ENCODE peak calls at places on chromosomes 16 and 17, in ten cellular contexts. One of them, this sample, is unnamed.

GRCh38 chr16:88941051-88941932 is 35.7 kb downstream of the CBFA2T3 start:
- DNase-seq in effector memory CD4-positive, alpha-beta T cell: no peak
- DNase-seq in A549: no peak
- DNase-seq in uterus: no peak
- DNase-seq in cardiac muscle cell: no peak
- DNase-seq in endothelial cell of umbilical vein: no peak
- DNase-seq in fibroblast of lung: no peak
- DNase-seq in left ventricle myocardium inferior: peak; percentile 66
- DNase-seq in OCI-LY7: peak; percentile 43
- DNase-seq in SJSA1: no peak
- DNase-seq in this sample: peak; percentile 78

GRCh38 chr17:44628234-44629188 is 27.8 kb upstream of the MEIOC start:
- DNase-seq in left ventricle myocardium inferior: peak; percentile 23
- DNase-seq in SJSA1: no peak
- DNase-seq in cardiac muscle cell: peak; percentile 69
- DNase-seq in A549: no peak
- DNase-seq in uterus: no peak
- DNase-seq in fibroblast of lung: peak; percentile 40
- DNase-seq in endothelial cell of umbilical vein: peak; percentile 20
- DNase-seq in OCI-LY7: peak; percentile 82
- DNase-seq in effector memory CD4-positive, alpha-beta T cell: no peak
- DNase-seq in this sample: peak; percentile 83

GRCh38 chr17:67285360-67285759 is 40.4 kb upstream of the HELZ start:
- DNase-seq in uterus: no peak
- DNase-seq in OCI-LY7: no peak
- DNase-seq in SJSA1: no peak
- DNase-seq in A549: no peak
- DNase-seq in fibroblast of lung: peak; percentile 3
- DNase-seq in left ventricle myocardium inferior: no peak
- DNase-seq in endothelial cell of umbilical vein: no peak
- DNase-seq in effector memory CD4-positive, alpha-beta T cell: no peak
- DNase-seq in cardiac muscle cell: no peak
- DNase-seq in this sample: no peak

GRCh38 chr16:1310832-1311200 is 1.4 kb downstream of the UBE2I start:
- DNase-seq in fibroblast of lung: no peak
- DNase-seq in effector memory CD4-positive, alpha-beta T cell: no peak
- DNase-seq in endothelial cell of umbilical vein: peak; percentile 29
- DNase-seq in SJSA1: no peak
- DNase-seq in left ventricle myocardium inferior: no peak
- DNase-seq in OCI-LY7: peak; percentile 71
- DNase-seq in cardiac muscle cell: no peak
- DNase-seq in A549: no peak
- DNase-seq in uterus: no peak
- DNase-seq in this sample: no peak

GRCh38 chr16:54446639-54447038 is 160.1 kb upstream of the IRX3 start:
- DNase-seq in fibroblast of lung: peak; percentile 96
- DNase-seq in A549: peak; percentile 5
- DNase-seq in endothelial cell of umbilical vein: no peak
- DNase-seq in left ventricle myocardium inferior: peak; percentile 61
- DNase-seq in SJSA1: peak; percentile 55
- DNase-seq in effector memory CD4-positive, alpha-beta T cell: no peak
- DNase-seq in OCI-LY7: no peak
- DNase-seq in cardiac muscle cell: peak; percentile 87
- DNase-seq in uterus: no peak
- DNase-seq in this sample: peak; percentile 93

GRCh38 chr16:56883586-56883985 is 18.6 kb downstream of the SLC12A3 start:
- DNase-seq in SJSA1: no peak
- DNase-seq in left ventricle myocardium inferior: no peak
- DNase-seq in fibroblast of lung: no peak
- DNase-seq in OCI-LY7: no peak
- DNase-seq in cardiac muscle cell: no peak
- DNase-seq in endothelial cell of umbilical vein: no peak
- DNase-seq in uterus: no peak
- DNase-seq in A549: no peak
- DNase-seq in effector memory CD4-positive, alpha-beta T cell: no peak
- DNase-seq in this sample: no peak

GRCh38 chr16:66370786-66371684 is 4.5 kb downstream of the CDH5 start:
- DNase-seq in SJSA1: no peak
- DNase-seq in fibroblast of lung: no peak
- DNase-seq in cardiac muscle cell: no peak
- DNase-seq in left ventricle myocardium inferior: no peak
- DNase-seq in A549: no peak
- DNase-seq in effector memory CD4-positive, alpha-beta T cell: no peak
- DNase-seq in OCI-LY7: no peak
- DNase-seq in uterus: no peak
- DNase-seq in endothelial cell of umbilical vein: no peak
- DNase-seq in this sample: peak; percentile 69

GRCh38 chr16:4375717-4376116 is 4.1 kb downstream of the VASN start:
- DNase-seq in A549: no peak
- DNase-seq in left ventricle myocardium inferior: no peak
- DNase-seq in effector memory CD4-positive, alpha-beta T cell: no peak
- DNase-seq in endothelial cell of umbilical vein: no peak
- DNase-seq in fibroblast of lung: peak; percentile 47
- DNase-seq in OCI-LY7: no peak
- DNase-seq in uterus: peak; percentile 49
- DNase-seq in SJSA1: no peak
- DNase-seq in cardiac muscle cell: no peak
- DNase-seq in this sample: no peak

GRCh38 chr16:6633441-6633840 is 699.2 kb upstream of the RBFOX1 start:
- DNase-seq in SJSA1: no peak
- DNase-seq in left ventricle myocardium inferior: no peak
- DNase-seq in uterus: no peak
- DNase-seq in fibroblast of lung: no peak
- DNase-seq in effector memory CD4-positive, alpha-beta T cell: no peak
- DNase-seq in OCI-LY7: no peak
- DNase-seq in cardiac muscle cell: no peak
- DNase-seq in endothelial cell of umbilical vein: no peak
- DNase-seq in A549: no peak
- DNase-seq in this sample: no peak

GRCh38 chr17:82985973-82986372 is 93.4 kb upstream of the METRNL start:
- DNase-seq in uterus: no peak
- DNase-seq in effector memory CD4-positive, alpha-beta T cell: peak; percentile 30
- DNase-seq in OCI-LY7: peak; percentile 60
- DNase-seq in endothelial cell of umbilical vein: peak; percentile 49
- DNase-seq in fibroblast of lung: peak; percentile 64
- DNase-seq in cardiac muscle cell: peak; percentile 45
- DNase-seq in SJSA1: peak; percentile 21
- DNase-seq in A549: no peak
- DNase-seq in left ventricle myocardium inferior: no peak
- DNase-seq in this sample: no peak

GRCh38 chr17:72387487-72387886 is 266.7 kb downstream of the SOX9 start:
- DNase-seq in effector memory CD4-positive, alpha-beta T cell: no peak
- DNase-seq in cardiac muscle cell: peak; percentile 85
- DNase-seq in left ventricle myocardium inferior: no peak
- DNase-seq in endothelial cell of umbilical vein: no peak
- DNase-seq in uterus: no peak
- DNase-seq in A549: peak; percentile 63
- DNase-seq in OCI-LY7: no peak
- DNase-seq in SJSA1: peak; percentile 89
- DNase-seq in fibroblast of lung: peak; percentile 97
- DNase-seq in this sample: no peak

GRCh38 chr17:29193146-29193545 is 12.9 kb upstream of the MYO18A start:
- DNase-seq in OCI-LY7: no peak
- DNase-seq in cardiac muscle cell: no peak
- DNase-seq in fibroblast of lung: no peak
- DNase-seq in uterus: no peak
- DNase-seq in SJSA1: no peak
- DNase-seq in endothelial cell of umbilical vein: no peak
- DNase-seq in left ventricle myocardium inferior: no peak
- DNase-seq in A549: no peak
- DNase-seq in effector memory CD4-positive, alpha-beta T cell: no peak
- DNase-seq in this sample: no peak

DNA sequence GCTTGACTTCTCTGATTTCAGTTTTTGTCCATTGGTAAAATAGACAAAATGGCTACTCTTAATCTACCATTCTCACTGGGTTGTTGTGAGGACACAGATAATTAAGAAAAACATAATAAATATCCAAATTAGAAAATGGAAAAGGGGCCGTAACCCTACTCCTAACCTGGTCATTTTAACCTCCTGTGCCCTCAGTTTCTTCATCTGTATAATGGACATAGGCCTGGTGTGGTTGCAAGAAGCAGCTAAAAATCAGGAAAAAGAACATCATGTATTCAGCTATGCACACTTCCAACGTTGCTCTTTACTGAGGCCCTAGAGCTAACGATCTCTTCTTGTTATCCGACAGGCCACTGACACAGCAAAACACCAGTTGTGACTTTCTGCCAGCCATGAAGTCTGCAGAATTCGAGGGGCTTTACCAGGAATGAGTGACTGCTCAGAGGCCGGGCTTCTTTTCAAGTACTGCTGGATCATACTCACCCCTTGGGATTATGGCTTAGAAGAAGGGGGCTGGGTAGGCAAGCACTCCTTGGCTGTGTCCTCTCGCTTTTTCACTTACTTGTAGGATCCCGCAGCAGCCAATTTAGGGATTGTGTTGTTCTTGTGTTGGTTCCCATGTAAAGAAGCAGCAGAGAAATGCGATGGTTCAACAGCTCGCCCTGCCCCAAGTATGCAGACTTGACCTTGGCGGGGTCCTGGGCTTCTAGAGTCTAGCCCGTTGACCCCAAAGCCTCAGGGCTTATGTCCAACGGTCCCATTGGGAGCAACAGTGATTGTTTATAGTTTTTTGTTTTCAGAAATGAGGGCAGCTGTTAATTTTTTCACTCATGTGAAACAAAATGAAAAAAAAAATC is 20.9 kb downstream of the LDAF1 start:
- DNase-seq in cardiac muscle cell: no peak
- DNase-seq in fibroblast of lung: no peak
- DNase-seq in uterus: no peak
- DNase-seq in endothelial cell of umbilical vein: no peak
- DNase-seq in SJSA1: no peak
- DNase-seq in A549: no peak
- DNase-seq in OCI-LY7: no peak
- DNase-seq in effector memory CD4-positive, alpha-beta T cell: no peak
- DNase-seq in left ventricle myocardium inferior: no peak
- DNase-seq in this sample: peak; percentile 80
- H3K9me3 ChIP-seq in cardiac muscle cell: no peaks in the 10 kb centered on the region
- H3K9me3 ChIP-seq in fibroblast of lung: no peaks in the 10 kb centered on the region
- H3K9me3 ChIP-seq in uterus: no peaks in the 10 kb centered on the region
- H3K9me3 ChIP-seq in endothelial cell of umbilical vein: no peaks in the 10 kb centered on the region
- H3K9me3 ChIP-seq in SJSA1: peaks cover 2% of the 10 kb centered on the region
- H3K9me3 ChIP-seq in A549: no peaks in the 10 kb centered on the region
- H3K9me3 ChIP-seq in OCI-LY7: peaks cover 7% of the 10 kb centered on the region
- H3K9me3 ChIP-seq in effector memory CD4-positive, alpha-beta T cell: no peaks in the 10 kb centered on the region
- H3K9me3 ChIP-seq in left ventricle myocardium inferior: no peaks in the 10 kb centered on the region
- H3K9me3 ChIP-seq in this sample: no peaks in the 10 kb centered on the region

GRCh38 chr16:48462146-48462740 is 77.0 kb upstream of the SIAH1 start:
- DNase-seq in A549: peak; percentile 77
- DNase-seq in fibroblast of lung: peak; percentile 61
- DNase-seq in OCI-LY7: no peak
- DNase-seq in cardiac muscle cell: peak; percentile 42
- DNase-seq in effector memory CD4-positive, alpha-beta T cell: no peak
- DNase-seq in left ventricle myocardium inferior: no peak
- DNase-seq in endothelial cell of umbilical vein: no peak
- DNase-seq in SJSA1: no peak
- DNase-seq in uterus: no peak
- DNase-seq in this sample: no peak
- H3K4me1 ChIP-seq in A549: peaks cover 25% of the 10 kb centered on the region
- H3K4me1 ChIP-seq in fibroblast of lung: no peaks in the 10 kb centered on the region
- H3K4me1 ChIP-seq in OCI-LY7: no peaks in the 10 kb centered on the region
- H3K4me1 ChIP-seq in cardiac muscle cell: no peaks in the 10 kb centered on the region
- H3K4me1 ChIP-seq in effector memory CD4-positive, alpha-beta T cell: no peaks in the 10 kb centered on the region
- H3K4me1 ChIP-seq in left ventricle myocardium inferior: no peaks in the 10 kb centered on the region
- H3K4me1 ChIP-seq in endothelial cell of umbilical vein: no peaks in the 10 kb centered on the region
- H3K4me1 ChIP-seq in SJSA1: peaks cover 12% of the 10 kb centered on the region
- H3K4me1 ChIP-seq in uterus: no peaks in the 10 kb centered on the region
- H3K4me1 ChIP-seq in this sample: no peaks in the 10 kb centered on the region

DNA sequence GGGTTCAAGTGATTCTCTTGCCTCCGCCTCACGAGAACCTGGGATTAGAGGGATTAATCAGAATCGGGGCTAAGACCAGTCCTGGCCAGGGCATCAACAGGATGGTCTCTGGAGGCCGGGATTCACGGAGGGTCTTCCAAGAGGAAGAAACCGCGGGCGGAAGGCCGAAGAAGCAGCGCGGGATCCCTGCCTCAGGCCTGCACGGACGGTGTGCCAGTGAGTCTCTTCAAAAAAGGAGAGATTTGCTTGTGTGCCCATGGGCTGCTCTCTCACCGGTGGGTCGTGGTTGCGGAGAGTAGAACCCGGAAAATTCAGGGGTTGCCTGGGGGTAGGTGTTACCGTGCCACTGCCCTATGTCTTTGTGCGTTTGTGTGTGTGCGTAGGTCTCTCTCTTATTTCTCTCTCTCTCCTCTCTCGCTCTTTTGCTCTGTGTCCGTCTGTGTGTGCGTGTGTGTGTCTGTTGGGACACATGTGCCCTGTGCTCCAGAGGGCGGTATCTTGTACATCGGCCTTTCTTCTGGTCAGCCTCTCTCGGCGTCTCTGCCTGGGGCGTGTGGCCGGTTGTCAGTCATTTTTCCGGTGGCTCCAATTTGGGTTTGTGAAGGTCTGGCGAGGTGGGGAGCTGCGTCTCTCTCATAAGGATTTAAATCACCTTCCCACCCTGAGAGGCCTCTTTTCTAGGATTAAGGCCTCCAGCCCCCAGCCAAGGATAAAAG is 613.2 kb downstream of the KCNJ18 start:
- DNase-seq in OCI-LY7: no peak
- DNase-seq in endothelial cell of umbilical vein: no peak
- DNase-seq in left ventricle myocardium inferior: no peak
- DNase-seq in cardiac muscle cell: no peak
- DNase-seq in uterus: no peak
- DNase-seq in SJSA1: no peak
- DNase-seq in effector memory CD4-positive, alpha-beta T cell: no peak
- DNase-seq in fibroblast of lung: no peak
- DNase-seq in A549: no peak
- DNase-seq in this sample: no peak
- H3K9me3 ChIP-seq in OCI-LY7: no peaks in the 10 kb centered on the region
- H3K9me3 ChIP-seq in endothelial cell of umbilical vein: peaks cover 4% of the 10 kb centered on the region
- H3K9me3 ChIP-seq in left ventricle myocardium inferior: peaks cover 3% of the 10 kb centered on the region
- H3K9me3 ChIP-seq in cardiac muscle cell: no peaks in the 10 kb centered on the region
- H3K9me3 ChIP-seq in uterus: no peaks in the 10 kb centered on the region
- H3K9me3 ChIP-seq in SJSA1: peaks cover 2% of the 10 kb centered on the region
- H3K9me3 ChIP-seq in effector memory CD4-positive, alpha-beta T cell: no peaks in the 10 kb centered on the region
- H3K9me3 ChIP-seq in fibroblast of lung: no peaks in the 10 kb centered on the region
- H3K9me3 ChIP-seq in A549: peaks cover 4% of the 10 kb centered on the region
- H3K9me3 ChIP-seq in this sample: no peaks in the 10 kb centered on the region

DNA sequence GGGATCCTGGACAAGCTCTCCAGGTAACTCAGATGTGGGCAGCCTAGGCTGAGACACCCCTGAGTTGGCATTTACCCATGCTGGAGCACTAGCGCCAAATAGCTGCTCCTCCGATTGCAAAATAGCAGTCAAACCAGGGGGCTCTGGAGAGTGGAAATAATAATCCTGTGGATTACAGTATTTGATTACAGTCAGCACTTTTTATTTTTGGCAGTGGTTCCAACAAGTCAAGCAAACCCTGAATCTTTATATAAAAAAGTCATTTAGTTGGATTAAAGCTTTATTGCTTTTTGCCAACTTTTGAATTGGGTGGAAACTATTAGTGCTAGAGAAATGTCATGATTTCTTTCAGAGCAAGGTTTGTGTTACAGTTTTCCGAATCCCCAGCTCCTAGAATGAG is 99.2 kb upstream of the FAM20A start:
- DNase-seq in cardiac muscle cell: no peak
- DNase-seq in A549: no peak
- DNase-seq in uterus: no peak
- DNase-seq in SJSA1: no peak
- DNase-seq in left ventricle myocardium inferior: no peak
- DNase-seq in effector memory CD4-positive, alpha-beta T cell: no peak
- DNase-seq in OCI-LY7: no peak
- DNase-seq in fibroblast of lung: no peak
- DNase-seq in endothelial cell of umbilical vein: no peak
- DNase-seq in this sample: peak; percentile 40
- H3K4me1 ChIP-seq in cardiac muscle cell: peaks cover 19% of the 10 kb centered on the region
- H3K4me1 ChIP-seq in A549: peaks cover 7% of the 10 kb centered on the region
- H3K4me1 ChIP-seq in uterus: no peaks in the 10 kb centered on the region
- H3K4me1 ChIP-seq in SJSA1: peaks cover 12% of the 10 kb centered on the region
- H3K4me1 ChIP-seq in left ventricle myocardium inferior: peaks cover 4% of the 10 kb centered on the region
- H3K4me1 ChIP-seq in effector memory CD4-positive, alpha-beta T cell: no peaks in the 10 kb centered on the region
- H3K4me1 ChIP-seq in OCI-LY7: no peaks in the 10 kb centered on the region
- H3K4me1 ChIP-seq in fibroblast of lung: no peaks in the 10 kb centered on the region
- H3K4me1 ChIP-seq in endothelial cell of umbilical vein: no peaks in the 10 kb centered on the region
- H3K4me1 ChIP-seq in this sample: no peaks in the 10 kb centered on the region

This sample was measured in right cardiac atrium.